ENCODE peak calls at places on chromosomes 1 and 21, in five cellular contexts. X is H7, D is cortex of kidney, A is H9, W is WERI-Rb-1. T is an unnamed sample.
A peak's percentile ranks its signal among the peaks of the same experiment; 100 is the strongest.

GRCh38 chr1:37944091-37944763 is 2.6 kb downstream of the INPP5B start:
- DNase-seq in X (no peak), D (no peak), A (no peak), W (no peak), T (no peak)

GRCh38 chr21:38438476-38438893 is 59.8 kb downstream of the ERG start:
- DNase-seq in X (no peak), D (no peak), A (no peak), W (no peak), T (no peak)

GRCh38 chr1:68322096-68322495 is 89.8 kb upstream of the WLS start:
- DNase-seq in X (no peak), D (no peak), A (no peak), W (no peak), T (no peak)

GRCh38 chr1:65470766-65471165 is 50.3 kb downstream of the LEPR start:
- DNase-seq in X (no peak), D (no peak), A (no peak), W (no peak), T (no peak)

GRCh38 chr1:23619299-23620188 is 60.2 kb upstream of the ID3 start:
- DNase-seq in X (peak; percentile 88), D (no peak), A (peak; percentile 79), W (no peak), T (no peak)

GRCh38 chr1:205774277-205775014 is 836 bp downstream of the RAB29 start:
- DNase-seq in X (peak; percentile 79), D (no peak), A (peak; percentile 73), W (peak; percentile 86), T (no peak)

GRCh38 chr1:110677016-110677415 is 2.3 kb upstream of the KCNA3 start:
- DNase-seq in X (no peak), D (no peak), A (no peak), W (no peak), T (no peak)

GRCh38 chr1:41108696-41109284 is 87.3 kb upstream of the SLFNL1 start:
- DNase-seq in X (no peak), D (no peak), A (no peak), W (no peak), T (no peak)

GRCh38 chr1:16612332-16613172 is 812 bp downstream of the NBPF1 start:
- DNase-seq in X (peak; percentile 85), D (no peak), A (peak; percentile 80), W (peak; percentile 53), T (peak; percentile 94)

GRCh38 chr1:93111561-93111960 is 32.5 kb downstream of the MTF2 start:
- DNase-seq in X (no peak), D (no peak), A (no peak), W (no peak), T (no peak)

GRCh38 chr1:52798331-52798730 is 44.2 kb upstream of the ZYG11A start:
- DNase-seq in X (no peak), D (no peak), A (no peak), W (no peak), T (no peak)

T was measured in amniotic stem cell.